ENCODE peak calls at places on chromosomes 11 and 22, in eight cellular contexts. S is lung, H is cardiac muscle cell, C is body of pancreas, E is fibroblast of lung, T is pancreas, F is adrenal gland, N is bronchial epithelial cell. M is an unnamed sample.

GRCh38 chr11:81674211-81674610 is 1059.5 kb downstream of the FAM181B start:
- DNase-seq in E (no peak), H (no peak), F (no peak), T (no peak), S (no peak), N (no peak), C (no peak), M (no peak)

GRCh38 chr11:17519031-17519430 is 25.2 kb downstream of the USH1C start:
- DNase-seq in C (no peak), H (no peak), N (no peak), T (no peak), S (no peak), F (no peak), E (no peak), M (no peak)

GRCh38 chr22:43830931-43831560 is 18.9 kb upstream of the EFCAB6 start:
- DNase-seq in S (no peak), T (no peak), F (no peak), N (no peak), C (no peak), H (no peak), E (no peak), M (no peak)

GRCh38 chr11:45665206-45665932 is at the start of gene CHST1:
- DNase-seq in T (peak; percentile 51), S (peak; percentile 34), N (no peak), C (peak; percentile 60), E (peak; percentile 32), F (peak; percentile 54), H (peak; percentile 66), M (no peak)

GRCh38 chr22:41380993-41381328 is 781 bp upstream of the TEF start:
- DNase-seq in H (peak; percentile 96), E (peak; percentile 88), F (peak; percentile 89), C (peak; percentile 90), T (peak; percentile 88), N (peak; percentile 42), S (peak; percentile 85), M (no peak)

GRCh38 chr11:19393941-19394340 is 153.2 kb upstream of the E2F8 start:
- DNase-seq in T (no peak), E (peak; percentile 13), F (no peak), H (peak; percentile 62), S (no peak), N (peak; percentile 30), C (no peak), M (no peak)

GRCh38 chr22:37953062-37953436 is 352 bp downstream of the C22orf23 start:
- DNase-seq in H (no peak), C (peak; percentile 22), S (no peak), N (no peak), E (no peak), T (no peak), F (no peak), M (no peak)

GRCh38 chr11:63884191-63884590 is 32.8 kb downstream of the RCOR2 start:
- DNase-seq in H (no peak), C (no peak), N (no peak), T (no peak), S (no peak), E (peak; percentile 17), F (no peak), M (no peak)

DNA sequence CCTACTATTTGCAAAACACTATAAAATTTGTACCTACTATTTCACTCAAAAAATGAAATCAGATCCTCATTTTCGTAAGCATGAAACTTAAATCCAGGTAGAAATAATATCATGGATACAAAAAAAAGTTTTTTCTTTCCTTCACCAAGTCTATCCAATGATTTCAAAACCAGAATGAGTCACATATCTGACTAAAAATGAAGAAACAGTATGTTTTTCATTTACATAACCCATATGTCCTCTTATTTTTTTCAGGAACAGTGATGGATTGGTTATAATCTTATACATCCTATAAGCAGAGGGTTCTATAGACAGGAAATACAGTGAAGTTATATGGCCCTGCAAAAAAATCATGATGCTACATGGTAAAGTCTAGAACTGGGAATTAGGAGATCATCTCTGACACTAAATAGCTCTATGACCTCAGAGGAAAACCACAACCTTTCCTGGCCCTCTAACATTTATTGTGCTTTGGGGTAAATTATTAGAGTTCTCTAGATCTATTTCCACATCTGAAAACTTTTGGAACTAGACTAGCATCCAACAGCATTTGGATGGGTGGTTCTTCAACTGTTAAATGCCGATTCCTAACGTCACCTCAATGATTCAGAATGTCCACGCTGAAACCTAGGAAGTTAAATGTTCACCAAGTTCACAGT is 10.9 kb downstream of the MTMR2 start:
- DNase-seq in C (no peak), H (peak; percentile 71), S (no peak), E (peak; percentile 60), F (no peak), T (no peak), N (peak; percentile 80), M (no peak)
- H3K27me3 ChIP-seq in C (no peaks in the 10 kb centered on the region), H (no peaks in the 10 kb centered on the region), S (no peaks in the 10 kb centered on the region), E (no peaks in the 10 kb centered on the region), F (no peaks in the 10 kb centered on the region), T (no peaks in the 10 kb centered on the region), N (no peaks in the 10 kb centered on the region), M (no peaks in the 10 kb centered on the region)

DNA sequence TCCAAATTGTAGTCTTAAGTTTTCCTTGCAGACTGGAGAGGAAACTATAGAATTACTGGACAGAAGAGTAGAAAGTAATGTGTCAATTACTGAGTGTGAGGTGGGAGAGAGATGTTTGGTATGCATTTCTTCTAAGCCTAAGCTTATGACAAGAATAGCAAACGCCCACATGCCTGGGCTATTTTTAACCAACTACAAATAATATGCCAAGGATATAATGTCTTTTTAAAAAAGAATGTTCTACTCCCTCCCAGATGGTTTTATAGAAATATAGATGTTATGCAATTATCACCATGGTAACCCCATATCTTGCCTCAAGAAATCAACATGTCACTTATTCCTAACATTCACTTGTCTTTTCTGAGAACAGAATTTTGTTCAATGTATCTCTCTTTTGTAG is 996.7 kb upstream of the CHORDC1 start:
- DNase-seq in E (peak; percentile 43), S (no peak), F (no peak), C (no peak), H (peak; percentile 32), T (no peak), N (peak; percentile 32), M (no peak)
- H3K4me3 ChIP-seq in E (no peak overlapping the region), S (no peak overlapping the region), F (no peak overlapping the region), C (no peak overlapping the region), H (no peak overlapping the region), T (no peak overlapping the region), N (no peak overlapping the region), M (no peak overlapping the region)

GRCh38 chr11:125074511-125075241 is 11.6 kb downstream of the SLC37A2 start:
- DNase-seq in T (no peak), N (no peak), F (no peak), C (no peak), S (no peak), E (no peak), H (no peak), M (no peak)
- TF ChIP-seq CTCF in T (no peak), N (no peak), F (no peak), C (no peak), S (no peak), E (no peak), H (no peak), M (no peak)

DNA sequence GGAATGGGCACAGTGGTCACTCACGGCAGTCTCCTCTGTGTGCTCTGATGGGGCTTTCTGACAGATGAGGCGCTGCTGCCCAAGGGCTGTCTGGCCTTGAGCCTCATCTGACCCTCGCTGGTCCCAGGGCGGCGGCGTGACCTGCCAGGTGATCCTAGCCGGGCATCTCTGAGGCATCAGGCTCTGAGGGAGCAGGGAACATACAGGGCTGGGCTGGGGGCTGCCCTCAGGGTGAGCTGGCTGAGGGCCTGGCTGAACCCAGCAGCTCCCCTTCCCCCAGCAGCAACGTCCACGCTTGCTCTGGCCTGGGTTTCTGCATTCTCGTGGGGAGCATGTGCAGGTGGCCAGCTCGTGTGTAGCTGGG is 47.6 kb downstream of the MOB2 start:
- DNase-seq in S (no peak), N (no peak), E (no peak), H (no peak), C (no peak), F (no peak), T (no peak), M (no peak)
- H3K27me3 ChIP-seq in S (peaks cover 7% of the 10 kb centered on the region), N (no peaks in the 10 kb centered on the region), E (no peaks in the 10 kb centered on the region), H (no peaks in the 10 kb centered on the region), C (no peaks in the 10 kb centered on the region), F (peaks cover 8% of the 10 kb centered on the region), T (no peaks in the 10 kb centered on the region), M (no peaks in the 10 kb centered on the region)

M was measured in GM06990.